ENCODE peak calls at places on chromosomes 1 and 21, in seven cellular contexts. B, P, U, R, G, H and N are unnamed samples.

GRCh38 chr1:229860926-229861325 is 206.1 kb upstream of the GALNT2 start:
- DNase-seq in B (no peak), P (no peak), U (no peak), R (no peak), G (no peak), H (no peak), N (no peak)

GRCh38 chr21:36964832-36965719 is 1.4 kb downstream of the HLCS start:
- DNase-seq in B (no peak), P (no peak), U (no peak), R (no peak), G (no peak), H (no peak), N (no peak)

GRCh38 chr21:43734830-43735229 is 15.9 kb downstream of the PDXK start:
- DNase-seq in B (no peak), P (no peak), U (no peak), R (no peak), G (no peak), H (no peak), N (no peak)

GRCh38 chr1:43540653-43541071 is 10.0 kb downstream of the PTPRF start:
- DNase-seq in B (no peak), P (peak; percentile 68), U (no peak), R (no peak), G (no peak), H (no peak), N (no peak)

GRCh38 chr1:36847761-36848160 is 186.6 kb downstream of the GRIK3 start:
- DNase-seq in B (no peak), P (no peak), U (no peak), R (no peak), G (no peak), H (no peak), N (no peak)

GRCh38 chr1:11044849-11045427 is 2.1 kb downstream of the MASP2 start:
- DNase-seq in B (no peak), P (no peak), U (no peak), R (no peak), G (no peak), H (no peak), N (no peak)

GRCh38 chr1:95829581-95829980 is 595.6 kb downstream of the RWDD3 start:
- DNase-seq in B (no peak), P (no peak), U (no peak), R (no peak), G (no peak), H (no peak), N (no peak)

GRCh38 chr1:234957330-234958065 is 171.1 kb downstream of the TOMM20 start:
- DNase-seq in B (peak; percentile 69), P (peak; percentile 43), U (no peak), R (no peak), G (no peak), H (peak; percentile 34), N (peak; percentile 65)

GRCh38 chr1:18963968-18964367 is 7.5 kb upstream of the IFFO2 start:
- DNase-seq in B (no peak), P (no peak), U (no peak), R (no peak), G (no peak), H (no peak), N (no peak)

GRCh38 chr1:104265163-104265562 is 515.5 kb downstream of the AMY1C start:
- DNase-seq in B (no peak), P (no peak), U (no peak), R (no peak), G (no peak), H (no peak), N (no peak)